ENCODE peak calls at places on chromosomes 13 and 19, in nine cellular contexts. R, K, Y, I, U, B, D, X and S are unnamed samples.

GRCh38 chr13:36919833-36920611 is at the start of gene SMAD9:
- DNase-seq in U (peak), I (peak), Y (peak), X (peak), B (peak), R (peak), K (peak), D (peak), S (peak)

GRCh38 chr19:12092065-12092867 is 27.7 kb downstream of the ZNF844 start:
- DNase-seq in Y (peak), I (no peak), D (peak), R (peak), X (no peak), B (peak), K (peak), U (no peak), S (peak)

GRCh38 chr13:49561064-49561410 is 24.3 kb downstream of the RCBTB1 start:
- DNase-seq in R (no peak), D (no peak), B (peak), U (no peak), Y (peak), I (no peak), K (peak), X (no peak), S (no peak)

GRCh38 chr19:5492281-5492812 is 37.1 kb downstream of the ZNRF4 start:
- DNase-seq in R (no peak), K (no peak), X (no peak), D (no peak), I (no peak), U (no peak), Y (no peak), B (no peak), S (peak)

GRCh38 chr13:98353750-98354149 is 176.7 kb upstream of the RNF113B start:
- DNase-seq in X (no peak), K (peak), R (no peak), I (no peak), B (peak), U (no peak), D (no peak), Y (peak), S (no peak)

GRCh38 chr19:53521373-53522202 is 16.4 kb upstream of the ZNF331 start:
- DNase-seq in Y (no peak), U (no peak), I (no peak), X (no peak), R (no peak), D (no peak), K (no peak), B (no peak), S (no peak)

GRCh38 chr19:45640849-45641273 is 1.7 kb upstream of the EML2 start:
- DNase-seq in I (no peak), X (no peak), B (no peak), R (peak), U (no peak), Y (no peak), D (peak), K (no peak), S (no peak)

GRCh38 chr19:34336781-34337271 is 28.2 kb upstream of the GPI start:
- DNase-seq in I (no peak), R (no peak), Y (no peak), X (peak), B (peak), K (no peak), D (no peak), U (peak), S (no peak)

GRCh38 chr19:18301718-18302111 is 20.3 kb upstream of the JUND start:
- DNase-seq in B (no peak), I (no peak), Y (no peak), K (no peak), X (no peak), U (no peak), D (no peak), R (no peak), S (no peak)

GRCh38 chr13:75789451-75790197 is 153.5 kb downstream of the LMO7 start:
- DNase-seq in Y (peak), D (no peak), K (no peak), I (no peak), B (no peak), U (no peak), R (no peak), X (no peak), S (no peak)

GRCh38 chr13:34942732-34943674 is 933 bp downstream of the NBEA start:
- DNase-seq in B (peak), U (peak), R (peak), D (no peak), X (peak), Y (no peak), K (no peak), I (peak), S (peak)

GRCh38 chr13:80778302-80778701 is 437.4 kb upstream of the SPRY2 start:
- DNase-seq in I (peak), Y (no peak), D (no peak), R (no peak), B (no peak), X (no peak), U (no peak), K (no peak), S (no peak)

GRCh38 chr13:102774596-102775375 is 1.2 kb upstream of the TEX30 start:
- DNase-seq in Y (no peak), I (no peak), B (no peak), R (no peak), D (no peak), X (no peak), K (no peak), U (no peak), S (no peak)

GRCh38 chr13:24625870-24626419 is 54.3 kb upstream of the ATP12A start:
- DNase-seq in R (no peak), D (no peak), Y (no peak), K (no peak), X (no peak), U (no peak), I (no peak), B (peak), S (no peak)

GRCh38 chr13:42981853-42982252 is 10.2 kb downstream of the EPSTI1 start:
- DNase-seq in X (no peak), D (no peak), R (no peak), I (no peak), Y (no peak), U (no peak), B (no peak), K (no peak), S (no peak)

GRCh38 chr19:57803265-57803593 is 11.5 kb downstream of the ZNF552 start:
- DNase-seq in U (no peak), D (no peak), Y (no peak), K (no peak), B (no peak), I (no peak), X (no peak), R (no peak), S (no peak)

GRCh38 chr13:63308585-63308984 is 1892.9 kb upstream of the PCDH20 start:
- DNase-seq in X (no peak), I (no peak), U (no peak), R (no peak), B (no peak), Y (no peak), K (no peak), D (no peak), S (no peak)

GRCh38 chr13:24052547-24052981 is 108.0 kb upstream of the SPATA13 start:
- DNase-seq in K (no peak), D (no peak), X (no peak), Y (peak), I (no peak), B (peak), R (no peak), U (no peak), S (no peak)

GRCh38 chr19:17873661-17874422 is 2.1 kb downstream of the SLC5A5 start:
- DNase-seq in B (peak), D (no peak), R (no peak), K (no peak), X (peak), U (peak), I (peak), Y (no peak), S (peak)

GRCh38 chr13:44565881-44566280 is 10.2 kb downstream of the TSC22D1 start:
- DNase-seq in R (no peak), D (no peak), Y (peak), X (no peak), U (no peak), K (peak), I (no peak), B (no peak), S (no peak)

GRCh38 chr13:59861676-59862075 is 302.1 kb downstream of the DIAPH3 start:
- DNase-seq in X (peak), B (no peak), U (no peak), K (no peak), I (no peak), Y (no peak), R (no peak), D (no peak), S (no peak)

GRCh38 chr13:112450567-112451240 is 74.5 kb downstream of the SPACA7 start:
- DNase-seq in R (no peak), K (no peak), X (peak), D (no peak), Y (no peak), I (peak), B (no peak), U (no peak), S (no peak)

GRCh38 chr19:54136086-54136863 is 1.3 kb upstream of the CNOT3 start:
- DNase-seq in Y (peak), D (no peak), U (no peak), B (no peak), X (no peak), K (no peak), I (no peak), R (no peak), S (no peak)

GRCh38 chr19:42290523-42291436 is 11.2 kb upstream of the PRR19 start:
- DNase-seq in B (peak), X (no peak), U (peak), R (peak), K (no peak), I (no peak), D (no peak), Y (no peak), S (peak)

GRCh38 chr19:615619-616018 is 17.7 kb downstream of the POLRMT start:
- DNase-seq in D (no peak), X (no peak), U (no peak), I (no peak), K (no peak), B (no peak), Y (no peak), R (no peak), S (no peak)

GRCh38 chr13:29594710-29595379 is 643 bp downstream of the SLC7A1 start:
- DNase-seq in D (peak), X (no peak), K (peak), Y (peak), B (peak), I (no peak), R (peak), U (peak), S (peak)

GRCh38 chr13:24104723-24105122 is 55.8 kb upstream of the SPATA13 start:
- DNase-seq in Y (no peak), U (no peak), R (no peak), D (no peak), K (no peak), I (no peak), X (no peak), B (no peak), S (no peak)

GRCh38 chr19:17511724-17512573 is 500 bp downstream of the PGLS start:
- DNase-seq in B (peak), I (peak), Y (peak), U (peak), K (peak), R (peak), X (peak), D (peak), S (peak)

GRCh38 chr13:23470706-23471610 is 37.5 kb upstream of the SACS start:
- DNase-seq in I (peak), D (no peak), Y (no peak), X (no peak), K (no peak), R (no peak), B (no peak), U (no peak), S (no peak)

GRCh38 chr19:2429917-2430570 is 2.7 kb upstream of the TIMM13 start:
- DNase-seq in U (no peak), K (no peak), B (no peak), D (no peak), R (no peak), I (no peak), Y (no peak), X (no peak), S (peak)

GRCh38 chr19:43784251-43784980 is 3.6 kb upstream of the KCNN4 start:
- DNase-seq in X (no peak), I (no peak), D (no peak), K (peak), U (no peak), B (peak), Y (peak), R (no peak), S (no peak)

GRCh38 chr19:3057275-3057714 is 5.0 kb downstream of the TLE5 start:
- DNase-seq in I (no peak), R (peak), D (peak), B (no peak), Y (peak), U (no peak), K (peak), X (peak), S (peak)